ENCODE peak calls at places on chromosomes 6 and 20, in ten cellular contexts. One of them, this sample, is unnamed.

GRCh38 chr6:27388293-27389197 is at the start of gene ZNF391:
- DNase-seq in GM12865: peak
- DNase-seq in activated CD8-positive, alpha-beta memory T cell treated with anti-CD3 and anti-CD28 coated beads, Interleukin-2, amount 50 U/mL, for 48 hours: peak
- DNase-seq in AG09319: peak
- DNase-seq in mucosa of gallbladder: peak
- DNase-seq in stimulated activated CD8-positive, alpha-beta memory T cell treated with anti-CD3 and anti-CD28 coated beads, Interleukin-4, amount 100 ng/mL, for 1 hour: peak
- DNase-seq in NCI-H1105 treated with DMSO at 0.1 percent for 48 hours: peak
- DNase-seq in glutamatergic neuron: peak
- DNase-seq in psoas muscle: peak
- DNase-seq in H9: peak
- DNase-seq in this sample: peak

GRCh38 chr6:118618676-118619377 is 32.6 kb downstream of the CEP85L start:
- DNase-seq in GM12865: peak
- DNase-seq in activated CD8-positive, alpha-beta memory T cell treated with anti-CD3 and anti-CD28 coated beads, Interleukin-2, amount 50 U/mL, for 48 hours: peak
- DNase-seq in AG09319: no peak
- DNase-seq in mucosa of gallbladder: peak
- DNase-seq in stimulated activated CD8-positive, alpha-beta memory T cell treated with anti-CD3 and anti-CD28 coated beads, Interleukin-4, amount 100 ng/mL, for 1 hour: peak
- DNase-seq in NCI-H1105 treated with DMSO at 0.1 percent for 48 hours: peak
- DNase-seq in glutamatergic neuron: peak
- DNase-seq in psoas muscle: peak
- DNase-seq in H9: peak
- DNase-seq in this sample: peak

GRCh38 chr6:109069746-109070145 is 24.9 kb downstream of the SESN1 start:
- DNase-seq in GM12865: no peak
- DNase-seq in activated CD8-positive, alpha-beta memory T cell treated with anti-CD3 and anti-CD28 coated beads, Interleukin-2, amount 50 U/mL, for 48 hours: no peak
- DNase-seq in AG09319: no peak
- DNase-seq in mucosa of gallbladder: no peak
- DNase-seq in stimulated activated CD8-positive, alpha-beta memory T cell treated with anti-CD3 and anti-CD28 coated beads, Interleukin-4, amount 100 ng/mL, for 1 hour: no peak
- DNase-seq in NCI-H1105 treated with DMSO at 0.1 percent for 48 hours: no peak
- DNase-seq in glutamatergic neuron: no peak
- DNase-seq in psoas muscle: no peak
- DNase-seq in H9: no peak
- DNase-seq in this sample: no peak

GRCh38 chr20:44142416-44142815 is 44.6 kb downstream of the JPH2 start:
- DNase-seq in GM12865: no peak
- DNase-seq in activated CD8-positive, alpha-beta memory T cell treated with anti-CD3 and anti-CD28 coated beads, Interleukin-2, amount 50 U/mL, for 48 hours: no peak
- DNase-seq in AG09319: no peak
- DNase-seq in mucosa of gallbladder: no peak
- DNase-seq in stimulated activated CD8-positive, alpha-beta memory T cell treated with anti-CD3 and anti-CD28 coated beads, Interleukin-4, amount 100 ng/mL, for 1 hour: no peak
- DNase-seq in NCI-H1105 treated with DMSO at 0.1 percent for 48 hours: no peak
- DNase-seq in glutamatergic neuron: no peak
- DNase-seq in psoas muscle: no peak
- DNase-seq in H9: no peak
- DNase-seq in this sample: peak

GRCh38 chr6:134176283-134176975 is 124.0 kb upstream of the SLC2A12 start:
- DNase-seq in GM12865: no peak
- DNase-seq in activated CD8-positive, alpha-beta memory T cell treated with anti-CD3 and anti-CD28 coated beads, Interleukin-2, amount 50 U/mL, for 48 hours: no peak
- DNase-seq in AG09319: no peak
- DNase-seq in mucosa of gallbladder: peak
- DNase-seq in stimulated activated CD8-positive, alpha-beta memory T cell treated with anti-CD3 and anti-CD28 coated beads, Interleukin-4, amount 100 ng/mL, for 1 hour: no peak
- DNase-seq in NCI-H1105 treated with DMSO at 0.1 percent for 48 hours: no peak
- DNase-seq in glutamatergic neuron: peak
- DNase-seq in psoas muscle: peak
- DNase-seq in H9: peak
- DNase-seq in this sample: peak

GRCh38 chr20:2757969-2758368 is 42.5 kb downstream of the CPXM1 start:
- DNase-seq in GM12865: no peak
- DNase-seq in activated CD8-positive, alpha-beta memory T cell treated with anti-CD3 and anti-CD28 coated beads, Interleukin-2, amount 50 U/mL, for 48 hours: peak
- DNase-seq in AG09319: no peak
- DNase-seq in mucosa of gallbladder: no peak
- DNase-seq in stimulated activated CD8-positive, alpha-beta memory T cell treated with anti-CD3 and anti-CD28 coated beads, Interleukin-4, amount 100 ng/mL, for 1 hour: no peak
- DNase-seq in NCI-H1105 treated with DMSO at 0.1 percent for 48 hours: no peak
- DNase-seq in glutamatergic neuron: no peak
- DNase-seq in psoas muscle: no peak
- DNase-seq in H9: no peak
- DNase-seq in this sample: no peak

GRCh38 chr6:15132854-15133670 is 112.8 kb upstream of the JARID2 start:
- DNase-seq in GM12865: no peak
- DNase-seq in activated CD8-positive, alpha-beta memory T cell treated with anti-CD3 and anti-CD28 coated beads, Interleukin-2, amount 50 U/mL, for 48 hours: no peak
- DNase-seq in AG09319: no peak
- DNase-seq in mucosa of gallbladder: no peak
- DNase-seq in stimulated activated CD8-positive, alpha-beta memory T cell treated with anti-CD3 and anti-CD28 coated beads, Interleukin-4, amount 100 ng/mL, for 1 hour: no peak
- DNase-seq in NCI-H1105 treated with DMSO at 0.1 percent for 48 hours: no peak
- DNase-seq in glutamatergic neuron: no peak
- DNase-seq in psoas muscle: no peak
- DNase-seq in H9: no peak
- DNase-seq in this sample: peak

GRCh38 chr6:71460933-71461332 is 172.3 kb downstream of the OGFRL1 start:
- DNase-seq in GM12865: no peak
- DNase-seq in activated CD8-positive, alpha-beta memory T cell treated with anti-CD3 and anti-CD28 coated beads, Interleukin-2, amount 50 U/mL, for 48 hours: no peak
- DNase-seq in AG09319: no peak
- DNase-seq in mucosa of gallbladder: no peak
- DNase-seq in stimulated activated CD8-positive, alpha-beta memory T cell treated with anti-CD3 and anti-CD28 coated beads, Interleukin-4, amount 100 ng/mL, for 1 hour: no peak
- DNase-seq in NCI-H1105 treated with DMSO at 0.1 percent for 48 hours: no peak
- DNase-seq in glutamatergic neuron: no peak
- DNase-seq in psoas muscle: no peak
- DNase-seq in H9: no peak
- DNase-seq in this sample: no peak

GRCh38 chr6:13710552-13711383 is 867 bp downstream of the RANBP9 start:
- DNase-seq in GM12865: peak
- DNase-seq in activated CD8-positive, alpha-beta memory T cell treated with anti-CD3 and anti-CD28 coated beads, Interleukin-2, amount 50 U/mL, for 48 hours: peak
- DNase-seq in AG09319: no peak
- DNase-seq in mucosa of gallbladder: no peak
- DNase-seq in stimulated activated CD8-positive, alpha-beta memory T cell treated with anti-CD3 and anti-CD28 coated beads, Interleukin-4, amount 100 ng/mL, for 1 hour: no peak
- DNase-seq in NCI-H1105 treated with DMSO at 0.1 percent for 48 hours: peak
- DNase-seq in glutamatergic neuron: peak
- DNase-seq in psoas muscle: peak
- DNase-seq in H9: peak
- DNase-seq in this sample: peak

GRCh38 chr6:4157506-4157905 is 22.1 kb upstream of the ECI2 start:
- DNase-seq in GM12865: no peak
- DNase-seq in activated CD8-positive, alpha-beta memory T cell treated with anti-CD3 and anti-CD28 coated beads, Interleukin-2, amount 50 U/mL, for 48 hours: no peak
- DNase-seq in AG09319: no peak
- DNase-seq in mucosa of gallbladder: no peak
- DNase-seq in stimulated activated CD8-positive, alpha-beta memory T cell treated with anti-CD3 and anti-CD28 coated beads, Interleukin-4, amount 100 ng/mL, for 1 hour: no peak
- DNase-seq in NCI-H1105 treated with DMSO at 0.1 percent for 48 hours: no peak
- DNase-seq in glutamatergic neuron: peak
- DNase-seq in psoas muscle: no peak
- DNase-seq in H9: no peak
- DNase-seq in this sample: no peak

GRCh38 chr20:3679749-3680700 is 1.8 kb downstream of the ADAM33 start:
- DNase-seq in GM12865: no peak
- DNase-seq in activated CD8-positive, alpha-beta memory T cell treated with anti-CD3 and anti-CD28 coated beads, Interleukin-2, amount 50 U/mL, for 48 hours: no peak
- DNase-seq in AG09319: peak
- DNase-seq in mucosa of gallbladder: peak
- DNase-seq in stimulated activated CD8-positive, alpha-beta memory T cell treated with anti-CD3 and anti-CD28 coated beads, Interleukin-4, amount 100 ng/mL, for 1 hour: no peak
- DNase-seq in NCI-H1105 treated with DMSO at 0.1 percent for 48 hours: no peak
- DNase-seq in glutamatergic neuron: no peak
- DNase-seq in psoas muscle: peak
- DNase-seq in H9: no peak
- DNase-seq in this sample: peak

GRCh38 chr6:151325075-151326050 is 66.0 kb downstream of the ZBTB2 start:
- DNase-seq in GM12865: peak
- DNase-seq in activated CD8-positive, alpha-beta memory T cell treated with anti-CD3 and anti-CD28 coated beads, Interleukin-2, amount 50 U/mL, for 48 hours: peak
- DNase-seq in AG09319: peak
- DNase-seq in mucosa of gallbladder: peak
- DNase-seq in stimulated activated CD8-positive, alpha-beta memory T cell treated with anti-CD3 and anti-CD28 coated beads, Interleukin-4, amount 100 ng/mL, for 1 hour: no peak
- DNase-seq in NCI-H1105 treated with DMSO at 0.1 percent for 48 hours: peak
- DNase-seq in glutamatergic neuron: peak
- DNase-seq in psoas muscle: peak
- DNase-seq in H9: peak
- DNase-seq in this sample: peak

GRCh38 chr6:44268095-44268628 is 2.1 kb upstream of the TMEM151B start:
- DNase-seq in GM12865: peak
- DNase-seq in activated CD8-positive, alpha-beta memory T cell treated with anti-CD3 and anti-CD28 coated beads, Interleukin-2, amount 50 U/mL, for 48 hours: peak
- DNase-seq in AG09319: no peak
- DNase-seq in mucosa of gallbladder: peak
- DNase-seq in stimulated activated CD8-positive, alpha-beta memory T cell treated with anti-CD3 and anti-CD28 coated beads, Interleukin-4, amount 100 ng/mL, for 1 hour: no peak
- DNase-seq in NCI-H1105 treated with DMSO at 0.1 percent for 48 hours: peak
- DNase-seq in glutamatergic neuron: peak
- DNase-seq in psoas muscle: peak
- DNase-seq in H9: peak
- DNase-seq in this sample: peak

GRCh38 chr6:130033999-130034814 is 15.8 kb downstream of the L3MBTL3 start:
- DNase-seq in GM12865: no peak
- DNase-seq in activated CD8-positive, alpha-beta memory T cell treated with anti-CD3 and anti-CD28 coated beads, Interleukin-2, amount 50 U/mL, for 48 hours: no peak
- DNase-seq in AG09319: no peak
- DNase-seq in mucosa of gallbladder: no peak
- DNase-seq in stimulated activated CD8-positive, alpha-beta memory T cell treated with anti-CD3 and anti-CD28 coated beads, Interleukin-4, amount 100 ng/mL, for 1 hour: no peak
- DNase-seq in NCI-H1105 treated with DMSO at 0.1 percent for 48 hours: no peak
- DNase-seq in glutamatergic neuron: no peak
- DNase-seq in psoas muscle: no peak
- DNase-seq in H9: no peak
- DNase-seq in this sample: peak

GRCh38 chr6:33407132-33407718 is 3.6 kb upstream of the PHF1 start:
- DNase-seq in GM12865: no peak
- DNase-seq in activated CD8-positive, alpha-beta memory T cell treated with anti-CD3 and anti-CD28 coated beads, Interleukin-2, amount 50 U/mL, for 48 hours: no peak
- DNase-seq in AG09319: no peak
- DNase-seq in mucosa of gallbladder: no peak
- DNase-seq in stimulated activated CD8-positive, alpha-beta memory T cell treated with anti-CD3 and anti-CD28 coated beads, Interleukin-4, amount 100 ng/mL, for 1 hour: no peak
- DNase-seq in NCI-H1105 treated with DMSO at 0.1 percent for 48 hours: no peak
- DNase-seq in glutamatergic neuron: no peak
- DNase-seq in psoas muscle: no peak
- DNase-seq in H9: no peak
- DNase-seq in this sample: no peak

GRCh38 chr6:69456086-69456485 is 340.7 kb downstream of the LMBRD1 start:
- DNase-seq in GM12865: no peak
- DNase-seq in activated CD8-positive, alpha-beta memory T cell treated with anti-CD3 and anti-CD28 coated beads, Interleukin-2, amount 50 U/mL, for 48 hours: no peak
- DNase-seq in AG09319: no peak
- DNase-seq in mucosa of gallbladder: no peak
- DNase-seq in stimulated activated CD8-positive, alpha-beta memory T cell treated with anti-CD3 and anti-CD28 coated beads, Interleukin-4, amount 100 ng/mL, for 1 hour: no peak
- DNase-seq in NCI-H1105 treated with DMSO at 0.1 percent for 48 hours: peak
- DNase-seq in glutamatergic neuron: no peak
- DNase-seq in psoas muscle: no peak
- DNase-seq in H9: no peak
- DNase-seq in this sample: no peak

GRCh38 chr20:62907377-62908317 is 18.7 kb downstream of the DIDO1 start:
- DNase-seq in GM12865: no peak
- DNase-seq in activated CD8-positive, alpha-beta memory T cell treated with anti-CD3 and anti-CD28 coated beads, Interleukin-2, amount 50 U/mL, for 48 hours: peak
- DNase-seq in AG09319: no peak
- DNase-seq in mucosa of gallbladder: no peak
- DNase-seq in stimulated activated CD8-positive, alpha-beta memory T cell treated with anti-CD3 and anti-CD28 coated beads, Interleukin-4, amount 100 ng/mL, for 1 hour: no peak
- DNase-seq in NCI-H1105 treated with DMSO at 0.1 percent for 48 hours: no peak
- DNase-seq in glutamatergic neuron: peak
- DNase-seq in psoas muscle: no peak
- DNase-seq in H9: peak
- DNase-seq in this sample: no peak

GRCh38 chr6:49550413-49551125 is at the start of gene C6orf141:
- DNase-seq in GM12865: peak
- DNase-seq in activated CD8-positive, alpha-beta memory T cell treated with anti-CD3 and anti-CD28 coated beads, Interleukin-2, amount 50 U/mL, for 48 hours: peak
- DNase-seq in AG09319: no peak
- DNase-seq in mucosa of gallbladder: peak
- DNase-seq in stimulated activated CD8-positive, alpha-beta memory T cell treated with anti-CD3 and anti-CD28 coated beads, Interleukin-4, amount 100 ng/mL, for 1 hour: no peak
- DNase-seq in NCI-H1105 treated with DMSO at 0.1 percent for 48 hours: peak
- DNase-seq in glutamatergic neuron: peak
- DNase-seq in psoas muscle: no peak
- DNase-seq in H9: peak
- DNase-seq in this sample: no peak

GRCh38 chr6:35919827-35920751 is 809 bp downstream of the SRPK1 start:
- DNase-seq in GM12865: peak
- DNase-seq in activated CD8-positive, alpha-beta memory T cell treated with anti-CD3 and anti-CD28 coated beads, Interleukin-2, amount 50 U/mL, for 48 hours: peak
- DNase-seq in AG09319: peak
- DNase-seq in mucosa of gallbladder: peak
- DNase-seq in stimulated activated CD8-positive, alpha-beta memory T cell treated with anti-CD3 and anti-CD28 coated beads, Interleukin-4, amount 100 ng/mL, for 1 hour: peak
- DNase-seq in NCI-H1105 treated with DMSO at 0.1 percent for 48 hours: peak
- DNase-seq in glutamatergic neuron: peak
- DNase-seq in psoas muscle: no peak
- DNase-seq in H9: peak
- DNase-seq in this sample: no peak

GRCh38 chr20:39961667-39962066 is 727.4 kb downstream of the MAFB start:
- DNase-seq in GM12865: no peak
- DNase-seq in activated CD8-positive, alpha-beta memory T cell treated with anti-CD3 and anti-CD28 coated beads, Interleukin-2, amount 50 U/mL, for 48 hours: no peak
- DNase-seq in AG09319: no peak
- DNase-seq in mucosa of gallbladder: no peak
- DNase-seq in stimulated activated CD8-positive, alpha-beta memory T cell treated with anti-CD3 and anti-CD28 coated beads, Interleukin-4, amount 100 ng/mL, for 1 hour: no peak
- DNase-seq in NCI-H1105 treated with DMSO at 0.1 percent for 48 hours: no peak
- DNase-seq in glutamatergic neuron: peak
- DNase-seq in psoas muscle: no peak
- DNase-seq in H9: no peak
- DNase-seq in this sample: no peak

GRCh38 chr6:137259349-137259748 is 40.2 kb upstream of the IFNGR1 start:
- DNase-seq in GM12865: no peak
- DNase-seq in activated CD8-positive, alpha-beta memory T cell treated with anti-CD3 and anti-CD28 coated beads, Interleukin-2, amount 50 U/mL, for 48 hours: no peak
- DNase-seq in AG09319: no peak
- DNase-seq in mucosa of gallbladder: no peak
- DNase-seq in stimulated activated CD8-positive, alpha-beta memory T cell treated with anti-CD3 and anti-CD28 coated beads, Interleukin-4, amount 100 ng/mL, for 1 hour: no peak
- DNase-seq in NCI-H1105 treated with DMSO at 0.1 percent for 48 hours: no peak
- DNase-seq in glutamatergic neuron: no peak
- DNase-seq in psoas muscle: no peak
- DNase-seq in H9: no peak
- DNase-seq in this sample: no peak

GRCh38 chr6:305371-306206 is 13.3 kb downstream of the DUSP22 start:
- DNase-seq in GM12865: peak
- DNase-seq in activated CD8-positive, alpha-beta memory T cell treated with anti-CD3 and anti-CD28 coated beads, Interleukin-2, amount 50 U/mL, for 48 hours: no peak
- DNase-seq in AG09319: no peak
- DNase-seq in mucosa of gallbladder: no peak
- DNase-seq in stimulated activated CD8-positive, alpha-beta memory T cell treated with anti-CD3 and anti-CD28 coated beads, Interleukin-4, amount 100 ng/mL, for 1 hour: no peak
- DNase-seq in NCI-H1105 treated with DMSO at 0.1 percent for 48 hours: no peak
- DNase-seq in glutamatergic neuron: no peak
- DNase-seq in psoas muscle: no peak
- DNase-seq in H9: no peak
- DNase-seq in this sample: no peak

GRCh38 chr6:89411019-89411268 is 1.1 kb downstream of the RRAGD start:
- DNase-seq in GM12865: peak
- DNase-seq in activated CD8-positive, alpha-beta memory T cell treated with anti-CD3 and anti-CD28 coated beads, Interleukin-2, amount 50 U/mL, for 48 hours: no peak
- DNase-seq in AG09319: no peak
- DNase-seq in mucosa of gallbladder: no peak
- DNase-seq in stimulated activated CD8-positive, alpha-beta memory T cell treated with anti-CD3 and anti-CD28 coated beads, Interleukin-4, amount 100 ng/mL, for 1 hour: no peak
- DNase-seq in NCI-H1105 treated with DMSO at 0.1 percent for 48 hours: no peak
- DNase-seq in glutamatergic neuron: no peak
- DNase-seq in psoas muscle: no peak
- DNase-seq in H9: no peak
- DNase-seq in this sample: no peak

GRCh38 chr6:31356216-31356945 is 598 bp downstream of the HLA-B start:
- DNase-seq in GM12865: peak
- DNase-seq in activated CD8-positive, alpha-beta memory T cell treated with anti-CD3 and anti-CD28 coated beads, Interleukin-2, amount 50 U/mL, for 48 hours: peak
- DNase-seq in AG09319: no peak
- DNase-seq in mucosa of gallbladder: no peak
- DNase-seq in stimulated activated CD8-positive, alpha-beta memory T cell treated with anti-CD3 and anti-CD28 coated beads, Interleukin-4, amount 100 ng/mL, for 1 hour: no peak
- DNase-seq in NCI-H1105 treated with DMSO at 0.1 percent for 48 hours: no peak
- DNase-seq in glutamatergic neuron: peak
- DNase-seq in psoas muscle: peak
- DNase-seq in H9: no peak
- DNase-seq in this sample: peak

GRCh38 chr6:31886426-31887068 is 7.8 kb upstream of the SLC44A4 start:
- DNase-seq in GM12865: no peak
- DNase-seq in activated CD8-positive, alpha-beta memory T cell treated with anti-CD3 and anti-CD28 coated beads, Interleukin-2, amount 50 U/mL, for 48 hours: no peak
- DNase-seq in AG09319: no peak
- DNase-seq in mucosa of gallbladder: no peak
- DNase-seq in stimulated activated CD8-positive, alpha-beta memory T cell treated with anti-CD3 and anti-CD28 coated beads, Interleukin-4, amount 100 ng/mL, for 1 hour: no peak
- DNase-seq in NCI-H1105 treated with DMSO at 0.1 percent for 48 hours: no peak
- DNase-seq in glutamatergic neuron: no peak
- DNase-seq in psoas muscle: peak
- DNase-seq in H9: no peak
- DNase-seq in this sample: no peak

GRCh38 chr20:44068780-44069191 is 118.2 kb downstream of the JPH2 start:
- DNase-seq in GM12865: no peak
- DNase-seq in activated CD8-positive, alpha-beta memory T cell treated with anti-CD3 and anti-CD28 coated beads, Interleukin-2, amount 50 U/mL, for 48 hours: peak
- DNase-seq in AG09319: no peak
- DNase-seq in mucosa of gallbladder: no peak
- DNase-seq in stimulated activated CD8-positive, alpha-beta memory T cell treated with anti-CD3 and anti-CD28 coated beads, Interleukin-4, amount 100 ng/mL, for 1 hour: no peak
- DNase-seq in NCI-H1105 treated with DMSO at 0.1 percent for 48 hours: no peak
- DNase-seq in glutamatergic neuron: no peak
- DNase-seq in psoas muscle: no peak
- DNase-seq in H9: no peak
- DNase-seq in this sample: no peak

GRCh38 chr6:449057-449430 is 57.5 kb downstream of the IRF4 start:
- DNase-seq in GM12865: no peak
- DNase-seq in activated CD8-positive, alpha-beta memory T cell treated with anti-CD3 and anti-CD28 coated beads, Interleukin-2, amount 50 U/mL, for 48 hours: no peak
- DNase-seq in AG09319: no peak
- DNase-seq in mucosa of gallbladder: no peak
- DNase-seq in stimulated activated CD8-positive, alpha-beta memory T cell treated with anti-CD3 and anti-CD28 coated beads, Interleukin-4, amount 100 ng/mL, for 1 hour: no peak
- DNase-seq in NCI-H1105 treated with DMSO at 0.1 percent for 48 hours: no peak
- DNase-seq in glutamatergic neuron: no peak
- DNase-seq in psoas muscle: no peak
- DNase-seq in H9: peak
- DNase-seq in this sample: no peak

GRCh38 chr6:106163446-106163965 is 77.4 kb downstream of the PRDM1 start:
- DNase-seq in GM12865: peak
- DNase-seq in activated CD8-positive, alpha-beta memory T cell treated with anti-CD3 and anti-CD28 coated beads, Interleukin-2, amount 50 U/mL, for 48 hours: peak
- DNase-seq in AG09319: no peak
- DNase-seq in mucosa of gallbladder: peak
- DNase-seq in stimulated activated CD8-positive, alpha-beta memory T cell treated with anti-CD3 and anti-CD28 coated beads, Interleukin-4, amount 100 ng/mL, for 1 hour: no peak
- DNase-seq in NCI-H1105 treated with DMSO at 0.1 percent for 48 hours: no peak
- DNase-seq in glutamatergic neuron: no peak
- DNase-seq in psoas muscle: no peak
- DNase-seq in H9: peak
- DNase-seq in this sample: peak